ENCODE peak calls at places on chromosome 14, in five cellular contexts. Y, U, J, M and W are unnamed samples.

GRCh38 chr14:41604793-41605534 is 1.7 kb upstream of the LRFN5 start:
- DNase-seq in Y (peak), U (peak), J (peak), M (peak), W (peak)

GRCh38 chr14:51458563-51458955 is 193.2 kb upstream of the FRMD6 start:
- DNase-seq in Y (no peak), U (no peak), J (peak), M (no peak), W (no peak)

GRCh38 chr14:71163050-71163841 is 256.0 kb downstream of the PCNX1 start:
- DNase-seq in Y (no peak), U (no peak), J (no peak), M (no peak), W (no peak)

GRCh38 chr14:78153069-78153351 is 17.2 kb upstream of the NRXN3 start:
- DNase-seq in Y (no peak), U (no peak), J (peak), M (no peak), W (no peak)

GRCh38 chr14:92457018-92457565 is 56.5 kb upstream of the RIN3 start:
- DNase-seq in Y (no peak), U (no peak), J (no peak), M (no peak), W (no peak)

GRCh38 chr14:43539210-43539609 is 967.9 kb downstream of the FSCB start:
- DNase-seq in Y (peak), U (peak), J (peak), M (peak), W (peak)

GRCh38 chr14:63951025-63951424 is 98.2 kb downstream of the SYNE2 start:
- DNase-seq in Y (no peak), U (no peak), J (no peak), M (no peak), W (no peak)

GRCh38 chr14:39015964-39016577 is 87.0 kb downstream of the SEC23A start:
- DNase-seq in Y (no peak), U (no peak), J (peak), M (no peak), W (peak)

GRCh38 chr14:101836131-101836530 is 74.6 kb downstream of the PPP2R5C start:
- DNase-seq in Y (no peak), U (no peak), J (peak), M (no peak), W (no peak)

GRCh38 chr14:66281036-66281776 is 205.0 kb upstream of the CCDC196 start:
- DNase-seq in Y (no peak), U (no peak), J (no peak), M (no peak), W (no peak)

GRCh38 chr14:68979722-68980552 is 835 bp upstream of the ACTN1 start:
- DNase-seq in Y (peak), U (peak), J (peak), M (peak), W (peak)

GRCh38 chr14:71834308-71835204 is 97.7 kb upstream of the RGS6 start:
- DNase-seq in Y (no peak), U (no peak), J (no peak), M (no peak), W (no peak)

GRCh38 chr14:80269338-80269935 is 58.1 kb upstream of the DIO2 start:
- DNase-seq in Y (no peak), U (no peak), J (peak), M (no peak), W (peak)

GRCh38 chr14:72416892-72417291 is 477.0 kb downstream of the DPF3 start:
- DNase-seq in Y (no peak), U (no peak), J (no peak), M (no peak), W (no peak)

GRCh38 chr14:55398679-55399078 is 13.0 kb downstream of the ATG14 start:
- DNase-seq in Y (no peak), U (no peak), J (peak), M (no peak), W (peak)

GRCh38 chr14:104393199-104393897 is 186.2 kb upstream of the C14orf180 start:
- DNase-seq in Y (no peak), U (no peak), J (no peak), M (peak), W (no peak)

GRCh38 chr14:106848330-106849121 is 1322.1 kb downstream of the TMEM121 start:
- DNase-seq in Y (no peak), U (no peak), J (no peak), M (no peak), W (no peak)

GRCh38 chr14:57848353-57848752 is 17.5 kb downstream of the SLC35F4 start:
- DNase-seq in Y (no peak), U (no peak), J (no peak), M (no peak), W (no peak)

GRCh38 chr14:90496379-90496778 is 99.5 kb downstream of the CALM1 start:
- DNase-seq in Y (no peak), U (no peak), J (no peak), M (no peak), W (no peak)

GRCh38 chr14:27435923-27436674 is 838.3 kb upstream of the NOVA1 start:
- DNase-seq in Y (no peak), U (no peak), J (no peak), M (no peak), W (no peak)

GRCh38 chr14:95440951-95441350 is 75.5 kb downstream of the SYNE3 start:
- DNase-seq in Y (peak), U (no peak), J (peak), M (no peak), W (peak)

GRCh38 chr14:58822856-58823255 is 185.1 kb downstream of the DACT1 start:
- DNase-seq in Y (no peak), U (no peak), J (no peak), M (no peak), W (no peak)

GRCh38 chr14:98404811-98405210 is 867.2 kb downstream of the BCL11B start:
- DNase-seq in Y (peak), U (no peak), J (no peak), M (no peak), W (no peak)

GRCh38 chr14:68788275-68789001 is 4.4 kb downstream of the ZFP36L1 start:
- DNase-seq in Y (no peak), U (no peak), J (no peak), M (no peak), W (peak)

GRCh38 chr14:59265808-59266207 is 77.3 kb downstream of the DAAM1 start:
- DNase-seq in Y (no peak), U (no peak), J (no peak), M (no peak), W (no peak)

GRCh38 chr14:75825147-75825592 is 156.6 kb downstream of the TGFB3 start:
- DNase-seq in Y (no peak), U (no peak), J (no peak), M (no peak), W (peak)

GRCh38 chr14:56666716-56667115 is 87.1 kb downstream of the TMEM260 start:
- DNase-seq in Y (peak), U (no peak), J (peak), M (no peak), W (peak)

GRCh38 chr14:51004801-51005526 is 60.7 kb upstream of the PYGL start:
- DNase-seq in Y (no peak), U (no peak), J (peak), M (no peak), W (peak)

GRCh38 chr14:47899685-47900084 is 224.3 kb upstream of the MDGA2 start:
- DNase-seq in Y (no peak), U (no peak), J (no peak), M (no peak), W (no peak)

GRCh38 chr14:77008541-77008940 is 20.0 kb downstream of the IRF2BPL start:
- DNase-seq in Y (no peak), U (no peak), J (no peak), M (no peak), W (no peak)
- H2BK120ac ChIP-seq in Y (no peak), U (no peak), J (no peak), M (no peak), W (no peak)

DNA sequence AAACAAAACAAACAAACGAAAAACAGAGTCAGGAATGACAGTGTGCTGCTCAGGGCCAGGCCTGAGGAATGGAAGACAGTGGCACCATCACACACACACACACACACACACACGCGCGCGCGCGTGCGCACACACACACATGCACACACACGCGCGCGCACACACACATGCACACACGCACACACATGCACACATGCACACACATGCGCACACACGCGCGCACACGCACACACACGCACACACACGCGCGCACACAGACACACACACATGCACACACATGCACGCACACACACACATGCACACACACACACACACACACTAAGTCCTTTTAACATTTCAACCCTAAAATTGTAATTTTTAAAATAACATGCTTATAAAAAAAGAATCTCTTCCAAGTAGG is 13.2 kb upstream of the MARK3 start:
- DNase-seq in Y (no peak), U (no peak), J (no peak), M (no peak), W (no peak)
- H3K9ac ChIP-seq in Y (no peak), U (no peak), J (no peak), M (no peak), W (peak)

DNA sequence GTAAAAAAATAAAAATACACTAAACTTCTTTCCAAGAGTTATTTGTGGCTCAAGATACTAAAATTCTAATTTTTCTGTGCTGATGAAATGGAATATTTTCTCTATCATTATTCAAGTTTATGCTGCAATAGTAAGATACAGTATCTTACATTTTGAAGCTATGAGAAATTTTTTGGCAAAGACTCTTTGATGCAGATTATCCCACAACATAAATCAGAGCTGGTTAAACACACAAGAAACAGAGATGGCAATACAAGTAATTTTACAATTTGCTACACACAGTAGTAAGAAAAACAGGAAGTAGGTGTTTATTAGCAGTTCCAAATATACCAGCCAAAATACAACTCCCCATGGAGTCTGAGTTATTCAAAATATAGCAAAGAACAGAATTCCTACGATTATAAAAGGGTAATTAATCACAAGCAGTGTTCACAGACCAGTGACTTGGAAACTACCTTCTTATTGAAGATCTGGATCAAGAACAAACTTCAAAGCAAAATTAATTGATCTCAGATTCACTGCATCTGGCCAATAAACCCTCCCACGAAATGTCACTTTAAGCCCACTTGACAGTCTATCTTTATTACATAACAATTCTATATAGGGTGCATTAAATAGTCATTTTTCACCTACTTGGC is 84.0 kb downstream of the BMP4 start:
- DNase-seq in Y (no peak), U (no peak), J (no peak), M (no peak), W (no peak)
- H2BK120ac ChIP-seq in Y (no peak), U (no peak), J (no peak), M (no peak), W (no peak)

GRCh38 chr14:61523751-61524150 is 171.6 kb upstream of the HIF1A start:
- DNase-seq in Y (no peak), U (no peak), J (no peak), M (no peak), W (no peak)
- H3K9ac ChIP-seq in Y (no peak), U (no peak), J (no peak), M (no peak), W (peak)

DNA sequence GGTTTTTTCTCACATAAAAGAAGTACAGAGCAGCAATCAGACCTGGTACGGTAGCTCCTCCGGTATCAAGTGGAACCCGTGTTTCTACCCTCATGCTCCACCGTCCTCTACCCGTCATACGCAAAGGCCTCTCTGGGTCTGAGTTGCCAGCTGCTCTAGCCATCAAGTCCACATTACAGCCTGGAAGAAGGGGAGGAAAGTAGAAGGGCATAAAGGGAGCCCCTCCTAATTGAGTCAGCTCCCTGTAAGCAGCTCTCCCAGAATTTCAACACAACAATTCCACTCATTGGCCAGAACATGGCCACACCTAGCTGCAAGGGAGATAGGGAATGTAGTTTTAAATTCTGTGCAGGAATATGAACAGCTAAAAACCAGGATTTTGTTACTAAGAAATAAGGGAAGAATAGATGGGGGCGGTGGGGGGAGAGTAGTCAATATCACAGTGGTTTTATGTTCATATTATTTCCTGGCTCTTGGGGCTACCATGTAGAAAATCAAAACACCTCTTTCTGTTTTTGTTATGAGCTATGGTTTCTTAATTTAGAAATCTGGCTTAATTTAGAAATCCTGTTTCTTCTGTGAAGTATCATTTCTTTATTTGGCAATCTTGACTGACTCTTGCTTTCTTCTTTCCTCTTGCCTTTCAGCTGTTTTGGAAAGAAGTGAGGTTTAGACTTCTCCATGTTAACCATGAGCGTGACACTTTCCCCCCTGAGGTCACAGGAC is 103.9 kb downstream of the AKAP6 start:
- DNase-seq in Y (no peak), U (no peak), J (no peak), M (no peak), W (no peak)
- H2BK120ac ChIP-seq in Y (no peak), U (no peak), J (no peak), M (no peak), W (no peak)

GRCh38 chr14:93953263-93953662 is 23.1 kb downstream of the ASB2 start:
- DNase-seq in Y (peak), U (no peak), J (no peak), M (peak), W (no peak)
- H3K9ac ChIP-seq in Y (no peak), U (no peak), J (no peak), M (no peak), W (no peak)

DNA sequence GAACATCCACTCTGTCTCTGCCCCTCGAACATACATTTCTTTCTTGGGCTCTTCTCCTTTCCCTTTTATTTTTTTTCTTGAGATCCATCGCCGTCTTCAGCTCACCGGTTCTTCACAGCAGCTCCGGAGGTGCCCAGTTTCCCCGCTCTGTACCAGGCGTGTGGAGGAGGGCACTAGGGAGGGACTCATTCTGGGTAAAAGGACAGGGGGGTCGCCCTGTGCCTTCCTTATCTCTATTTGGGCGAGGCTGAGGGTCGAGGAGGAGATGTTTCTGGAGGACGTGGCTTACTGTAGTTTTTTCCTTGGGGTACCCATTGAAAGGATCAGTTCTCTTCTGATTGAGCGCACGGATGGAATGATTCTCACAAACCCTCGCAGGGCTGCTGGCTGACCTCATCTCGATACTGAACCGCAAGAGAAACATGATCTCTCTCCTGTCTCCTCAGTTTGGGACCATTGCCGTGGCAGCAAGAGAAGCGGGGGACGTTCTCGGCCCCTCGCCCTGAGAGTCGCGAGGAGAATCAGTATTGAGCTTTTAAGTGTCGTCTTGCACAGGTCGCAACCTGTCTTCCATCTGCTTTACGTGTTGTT is 386 bp downstream of the LIN52 start:
- DNase-seq in Y (peak), U (peak), J (peak), M (no peak), W (peak)
- H2BK120ac ChIP-seq in Y (no peak), U (no peak), J (peak), M (no peak), W (no peak)

DNA sequence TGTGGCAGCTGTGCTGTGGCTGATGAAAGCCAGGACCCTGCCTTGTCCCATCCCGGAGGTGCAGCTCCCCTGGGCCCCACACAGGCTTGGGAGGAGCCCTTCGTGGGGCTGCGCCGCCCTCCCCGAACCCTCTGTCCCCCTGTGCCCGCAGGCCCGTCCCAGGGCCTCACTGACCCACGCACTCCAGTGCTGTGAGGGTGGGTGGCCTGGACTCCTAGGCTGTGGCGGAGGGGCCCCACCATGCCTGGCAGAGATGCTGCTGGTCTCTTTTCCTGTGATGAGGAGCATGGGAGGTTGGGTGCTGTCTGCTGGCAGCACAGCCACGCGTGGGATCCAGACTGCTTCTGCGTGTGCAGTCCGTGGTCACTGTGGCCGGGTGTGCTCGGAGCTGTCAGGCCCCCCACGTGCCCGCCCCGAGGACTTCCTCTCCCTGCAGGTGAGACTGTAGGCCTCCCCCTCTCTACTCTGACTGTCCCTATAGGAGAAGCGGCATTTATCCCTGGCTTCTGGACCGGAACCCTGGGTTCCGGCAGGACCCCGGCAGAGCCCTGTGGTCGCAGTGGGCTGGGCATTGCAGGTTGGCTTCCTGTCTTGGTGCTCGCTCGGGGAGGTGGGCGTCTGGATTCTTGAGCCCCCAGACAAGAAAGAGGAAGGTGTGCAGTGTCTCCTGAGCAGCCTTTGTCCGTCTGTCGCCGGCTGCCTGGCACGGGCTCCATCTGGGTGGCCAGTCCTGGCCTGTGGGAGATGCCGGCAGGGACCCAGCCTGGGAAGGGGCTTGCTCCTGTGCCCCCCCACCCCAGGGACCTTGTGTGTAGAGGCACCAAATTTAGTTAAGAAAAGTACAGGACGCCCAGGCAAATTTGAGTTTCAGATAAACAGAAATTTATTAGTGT is 2.3 kb downstream of the MTA1 start:
- DNase-seq in Y (no peak), U (no peak), J (no peak), M (no peak), W (no peak)
- H3K9ac ChIP-seq in Y (peak), U (peak), J (no peak), M (no peak), W (peak)

GRCh38 chr14:61343991-61344405 is 22.6 kb downstream of the PRKCH start:
- DNase-seq in Y (no peak), U (no peak), J (no peak), M (no peak), W (no peak)

GRCh38 chr14:61341275-61342210 is 20.2 kb downstream of the PRKCH start:
- DNase-seq in Y (no peak), U (no peak), J (no peak), M (no peak), W (no peak)

GRCh38 chr14:61342941-61343340 is 21.6 kb downstream of the PRKCH start:
- DNase-seq in Y (no peak), U (no peak), J (no peak), M (no peak), W (no peak)

GRCh38 chr14:61343471-61343870 is 22.1 kb downstream of the PRKCH start:
- DNase-seq in Y (no peak), U (no peak), J (no peak), M (no peak), W (no peak)

GRCh38 chr14:61342486-61342885 is 21.1 kb downstream of the PRKCH start:
- DNase-seq in Y (no peak), U (no peak), J (no peak), M (no peak), W (no peak)
- H2BK120ac ChIP-seq in Y (no peak), U (no peak), J (no peak), M (no peak), W (no peak)

DNA sequence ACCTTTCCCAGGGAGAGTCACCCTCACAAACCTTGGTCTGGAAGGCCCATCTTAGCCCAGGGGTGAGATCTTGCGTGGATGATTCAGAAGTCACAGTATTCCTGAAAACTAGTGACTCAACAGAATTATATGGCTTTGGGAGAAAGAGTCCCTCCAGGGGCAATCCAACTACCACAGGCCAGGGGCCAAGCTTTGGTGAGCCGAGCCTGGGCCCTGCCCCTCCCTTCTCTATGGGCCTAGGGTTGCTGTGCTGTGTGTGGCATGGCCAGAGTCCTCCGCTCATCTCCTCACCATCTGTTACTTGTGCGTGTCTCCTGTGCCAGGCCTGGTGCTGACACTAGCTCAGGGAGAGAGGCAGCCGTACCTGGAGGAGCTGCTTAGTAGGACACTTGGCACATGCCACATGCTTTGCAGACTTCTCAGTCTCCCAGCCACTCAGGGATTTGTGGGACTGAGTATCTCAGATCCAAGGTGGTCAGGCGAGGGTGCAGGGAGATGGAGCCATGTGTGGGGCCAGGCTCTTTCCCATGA is 93.8 kb downstream of the SLC25A47 start:
- DNase-seq in Y (peak), U (no peak), J (peak), M (no peak), W (peak)
- H3K9ac ChIP-seq in Y (no peak), U (no peak), J (no peak), M (no peak), W (peak)